ENCODE peak calls at places on chromosomes 3 and 15, in eight cellular contexts. N is ovary, V is A549, A is tibial artery, D is body of pancreas, L is lower leg skin, I is psoas muscle, F is glutamatergic neuron. P is an unnamed sample.

GRCh38 chr3:105719791-105720190 is 149.0 kb downstream of the CBLB start:
- DNase-seq in N (no peak), V (no peak), A (no peak), D (no peak), L (no peak), I (no peak), F (no peak), P (no peak)

GRCh38 chr3:57545636-57546268 is 1.6 kb upstream of the DNAH12 start:
- DNase-seq in N (peak; percentile 24), V (no peak), A (no peak), D (peak; percentile 46), L (no peak), I (no peak), F (no peak), P (no peak)

GRCh38 chr3:191715585-191715984 is 254.6 kb downstream of the PYDC2 start:
- DNase-seq in N (no peak), V (no peak), A (no peak), D (no peak), L (no peak), I (no peak), F (no peak), P (no peak)

GRCh38 chr3:174495928-174496327 is 363.2 kb upstream of the NAALADL2 start:
- DNase-seq in N (no peak), V (no peak), A (no peak), D (no peak), L (no peak), I (no peak), F (no peak), P (no peak)

GRCh38 chr3:189304465-189305341 is 132.9 kb downstream of the TPRG1 start:
- DNase-seq in N (no peak), V (peak; percentile 72), A (no peak), D (peak; percentile 93), L (peak; percentile 67), I (no peak), F (no peak), P (no peak)

GRCh38 chr15:77002954-77003912 is 8.3 kb downstream of the PSTPIP1 start:
- DNase-seq in N (no peak), V (no peak), A (peak; percentile 79), D (peak; percentile 75), L (peak; percentile 60), I (peak; percentile 69), F (no peak), P (no peak)

GRCh38 chr15:68412218-68412617 is 19.7 kb downstream of the ITGA11 start:
- DNase-seq in N (no peak), V (no peak), A (peak; percentile 59), D (no peak), L (no peak), I (no peak), F (no peak), P (no peak)

GRCh38 chr3:176755977-176756376 is 441.3 kb downstream of the TBL1XR1 start:
- DNase-seq in N (no peak), V (no peak), A (no peak), D (no peak), L (no peak), I (no peak), F (no peak), P (no peak)

GRCh38 chr3:181715601-181716340 is 4.0 kb downstream of the SOX2 start:
- DNase-seq in N (no peak), V (no peak), A (no peak), D (no peak), L (no peak), I (no peak), F (no peak), P (no peak)

GRCh38 chr3:110773413-110773954 is 298.1 kb upstream of the NECTIN3 start:
- DNase-seq in N (no peak), V (peak; percentile 4), A (no peak), D (no peak), L (no peak), I (no peak), F (no peak), P (no peak)

GRCh38 chr3:127840671-127841070 is 18.4 kb upstream of the MGLL start:
- DNase-seq in N (no peak), V (no peak), A (no peak), D (no peak), L (no peak), I (no peak), F (no peak), P (no peak)

GRCh38 chr3:852033-852432 is 240.8 kb upstream of the CNTN6 start:
- DNase-seq in N (no peak), V (no peak), A (no peak), D (no peak), L (no peak), I (no peak), F (no peak), P (no peak)

GRCh38 chr15:80170596-80170995 is 17.8 kb downstream of the FAH start:
- DNase-seq in N (no peak), V (no peak), A (no peak), D (no peak), L (no peak), I (no peak), F (no peak), P (no peak)

GRCh38 chr15:80167936-80168335 is 15.1 kb downstream of the FAH start:
- DNase-seq in N (no peak), V (no peak), A (no peak), D (no peak), L (no peak), I (no peak), F (no peak), P (no peak)

GRCh38 chr15:80171787-80172186 is 19.0 kb downstream of the FAH start:
- DNase-seq in N (no peak), V (no peak), A (no peak), D (no peak), L (no peak), I (no peak), F (no peak), P (no peak)

GRCh38 chr15:80169768-80170357 is 17.1 kb downstream of the FAH start:
- DNase-seq in N (no peak), V (no peak), A (no peak), D (no peak), L (no peak), I (no peak), F (no peak), P (no peak)

DNA sequence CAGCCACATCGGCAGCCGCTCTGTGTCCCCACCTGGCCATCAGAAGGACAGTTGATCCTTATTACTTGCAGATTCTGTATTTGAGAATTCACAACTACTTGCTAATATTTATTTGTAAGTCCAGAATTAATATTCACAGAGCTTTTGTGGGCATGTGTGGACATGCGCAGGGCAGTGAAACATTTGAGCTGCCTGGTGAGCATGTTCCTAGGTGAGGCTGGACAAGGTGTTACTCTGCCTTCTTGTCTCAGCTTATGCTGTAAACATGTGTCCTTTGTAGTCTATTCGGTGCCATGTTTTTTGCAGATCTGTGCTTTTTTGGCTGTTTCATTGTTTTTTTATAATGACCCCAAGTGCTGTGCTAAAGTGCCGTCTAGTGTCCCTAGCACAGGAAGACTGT is 15.6 kb downstream of the FAH start:
- DNase-seq in N (no peak), V (no peak), A (no peak), D (no peak), L (no peak), I (no peak), F (no peak), P (no peak)
- TF ChIP-seq CTCF in N (no peak), V (no peak), A (no peak), D (no peak), L (no peak), I (no peak), F (no peak), P (no peak)

GRCh38 chr15:45702041-45702440 is 67.2 kb downstream of the SQOR start:
- DNase-seq in N (no peak), V (no peak), A (no peak), D (no peak), L (no peak), I (no peak), F (no peak), P (no peak)

GRCh38 chr15:45705510-45706473 is 71.0 kb downstream of the SQOR start:
- DNase-seq in N (peak; percentile 75), V (peak; percentile 20), A (peak; percentile 82), D (peak; percentile 82), L (peak; percentile 77), I (peak; percentile 73), F (peak; percentile 78), P (peak; percentile 62)

GRCh38 chr15:45701108-45701507 is 66.3 kb downstream of the SQOR start:
- DNase-seq in N (no peak), V (no peak), A (no peak), D (no peak), L (no peak), I (no peak), F (no peak), P (no peak)

GRCh38 chr15:45704329-45705249 is 69.8 kb downstream of the SQOR start:
- DNase-seq in N (no peak), V (no peak), A (no peak), D (no peak), L (no peak), I (no peak), F (peak; percentile 29), P (no peak)

DNA sequence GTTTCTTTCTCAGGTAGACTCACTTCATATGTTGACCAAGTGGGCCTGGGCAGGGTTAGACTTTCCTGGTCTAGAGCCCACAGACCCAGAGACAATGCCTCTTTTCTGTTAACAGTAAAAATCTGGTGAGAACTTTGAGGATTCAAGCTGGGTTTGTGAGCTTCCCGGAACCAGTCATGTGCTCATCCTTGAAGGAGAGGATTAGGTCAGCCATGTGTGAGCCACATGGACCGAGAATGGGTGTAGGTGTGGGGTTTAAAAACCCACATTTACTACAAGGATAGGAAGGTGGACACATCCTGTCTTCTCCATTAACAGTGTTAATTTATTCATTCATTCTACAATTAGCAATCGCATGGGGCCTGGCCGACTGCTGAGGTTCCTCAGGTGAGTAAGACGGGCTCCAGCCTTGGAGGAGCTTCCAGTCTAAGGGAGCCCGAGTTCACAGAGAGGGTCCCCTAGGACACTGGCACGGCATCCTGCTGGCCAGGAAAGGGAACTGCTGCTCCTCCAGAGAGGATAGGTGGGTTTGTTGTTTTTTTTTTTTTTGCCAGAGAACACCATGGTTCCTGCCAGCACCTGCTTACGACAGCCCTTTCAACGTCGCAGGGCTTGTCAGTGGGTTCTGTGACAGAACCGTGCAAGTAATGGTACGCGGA is 69.0 kb downstream of the SQOR start:
- DNase-seq in N (no peak), V (no peak), A (no peak), D (no peak), L (no peak), I (no peak), F (no peak), P (no peak)
- TF ChIP-seq CTCF in N (no peak), V (no peak), A (no peak), D (no peak), L (no peak), I (no peak), F (peak; percentile 62), P (no peak)

DNA sequence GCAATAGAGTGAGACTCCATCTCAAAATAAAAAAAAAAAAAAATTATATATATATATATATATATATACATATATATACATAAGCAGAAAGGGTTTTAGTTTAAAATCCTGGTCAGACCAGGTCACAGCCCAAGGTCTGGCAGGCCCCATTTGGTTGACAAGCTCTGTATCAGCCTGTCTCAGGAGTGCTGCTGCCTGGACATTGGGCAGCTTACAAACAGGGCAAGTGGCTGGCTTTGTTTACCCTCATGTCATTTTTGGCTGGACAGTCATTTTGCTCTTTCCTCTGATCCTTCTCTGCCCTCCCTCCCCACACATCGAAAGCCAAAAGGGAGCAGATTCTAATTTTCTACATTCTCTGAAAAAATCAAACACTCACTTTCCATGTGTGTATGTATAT is 26.7 kb upstream of the KLHL6 start:
- DNase-seq in N (no peak), V (no peak), A (no peak), D (no peak), L (no peak), I (no peak), F (no peak), P (no peak)
- TF ChIP-seq CTCF in N (no peak), V (no peak), A (no peak), D (no peak), L (no peak), I (no peak), F (no peak), P (no peak)

GRCh38 chr3:50292159-50292923 is at the start of gene IFRD2:
- DNase-seq in N (peak; percentile 95), V (peak; percentile 79), A (peak; percentile 99), D (peak; percentile 99), L (peak; percentile 96), I (peak; percentile 99), F (peak; percentile 95), P (peak; percentile 77)
- TF ChIP-seq CTCF in N (peak; percentile 14), V (no peak), A (no peak), D (no peak), L (no peak), I (no peak), F (no peak), P (no peak)